ENCODE peak calls at places on chromosome 2, in six cellular contexts. L is neuronal stem cell, A is kidney, U is HCT116, I is Karpas-422, X is GM23248. S is an unnamed sample.

GRCh38 chr2:236562434-236562833 is 7.2 kb upstream of the ACKR3 start:
- DNase-seq in L (no peak), A (no peak), U (peak; percentile 41), I (no peak), X (no peak), S (no peak)

GRCh38 chr2:178029342-178029741 is 43.2 kb downstream of the PDE11A start:
- DNase-seq in L (no peak), A (no peak), U (no peak), I (no peak), X (no peak), S (no peak)

GRCh38 chr2:17272170-17272569 is 246.1 kb downstream of the RAD51AP2 start:
- DNase-seq in L (no peak), A (no peak), U (no peak), I (no peak), X (no peak), S (no peak)

GRCh38 chr2:167240671-167241070 is 352.4 kb downstream of the XIRP2 start:
- DNase-seq in L (no peak), A (no peak), U (no peak), I (no peak), X (peak; percentile 15), S (no peak)

GRCh38 chr2:71603311-71603794 is 150.0 kb downstream of the DYSF start:
- DNase-seq in L (no peak), A (peak; percentile 52), U (no peak), I (no peak), X (peak; percentile 43), S (no peak)

GRCh38 chr2:34110392-34110791 is 511.3 kb upstream of the FAM98A start:
- DNase-seq in L (no peak), A (no peak), U (no peak), I (no peak), X (no peak), S (no peak)

GRCh38 chr2:227450921-227451654 is 20.9 kb upstream of the AGFG1 start:
- DNase-seq in L (no peak), A (no peak), U (no peak), I (no peak), X (peak; percentile 59), S (peak; percentile 33)

GRCh38 chr2:96341641-96342040 is 6.1 kb downstream of the NCAPH start:
- DNase-seq in L (no peak), A (no peak), U (no peak), I (no peak), X (no peak), S (no peak)

GRCh38 chr2:119958642-119959268 is 54.1 kb upstream of the EPB41L5 start:
- DNase-seq in L (no peak), A (no peak), U (no peak), I (no peak), X (peak; percentile 40), S (no peak)

GRCh38 chr2:168371273-168371992 is 84.6 kb upstream of the CERS6 start:
- DNase-seq in L (no peak), A (no peak), U (no peak), I (no peak), X (no peak), S (no peak)

GRCh38 chr2:128232965-128233789 is 85.5 kb downstream of the HS6ST1 start:
- DNase-seq in L (peak; percentile 72), A (peak; percentile 95), U (peak; percentile 46), I (peak; percentile 84), X (peak; percentile 86), S (peak; percentile 92)

GRCh38 chr2:82993631-82994030 is 1465.4 kb downstream of the SUCLG1 start:
- DNase-seq in L (no peak), A (no peak), U (peak; percentile 18), I (no peak), X (no peak), S (no peak)

GRCh38 chr2:17336458-17336857 is 181.8 kb downstream of the RAD51AP2 start:
- DNase-seq in L (no peak), A (no peak), U (no peak), I (no peak), X (no peak), S (no peak)

GRCh38 chr2:241618296-241618805 is 18.6 kb downstream of the THAP4 start:
- DNase-seq in L (no peak), A (no peak), U (no peak), I (no peak), X (no peak), S (no peak)
- H3K9ac ChIP-seq in L (no peak overlapping the region), A (peak overlapping the region; percentile 1), U (no peak overlapping the region), I (peak overlapping the region; percentile 47), X (no peak overlapping the region), S (no peak overlapping the region)

GRCh38 chr2:62196278-62196901 is 475 bp downstream of the B3GNT2 start:
- DNase-seq in L (peak; percentile 48), A (peak; percentile 89), U (no peak), I (peak; percentile 85), X (peak; percentile 34), S (peak; percentile 59)

GRCh38 chr2:62192811-62193210 is 3.1 kb upstream of the B3GNT2 start:
- DNase-seq in L (no peak), A (no peak), U (no peak), I (no peak), X (no peak), S (no peak)

GRCh38 chr2:62197017-62197586 is 1.2 kb downstream of the B3GNT2 start:
- DNase-seq in L (peak; percentile 9), A (no peak), U (no peak), I (peak; percentile 66), X (peak; percentile 41), S (peak; percentile 45)

GRCh38 chr2:62195421-62196277 is at the start of gene B3GNT2:
- DNase-seq in L (peak; percentile 79), A (peak; percentile 95), U (peak; percentile 19), I (peak; percentile 95), X (peak; percentile 90), S (peak; percentile 89)

DNA sequence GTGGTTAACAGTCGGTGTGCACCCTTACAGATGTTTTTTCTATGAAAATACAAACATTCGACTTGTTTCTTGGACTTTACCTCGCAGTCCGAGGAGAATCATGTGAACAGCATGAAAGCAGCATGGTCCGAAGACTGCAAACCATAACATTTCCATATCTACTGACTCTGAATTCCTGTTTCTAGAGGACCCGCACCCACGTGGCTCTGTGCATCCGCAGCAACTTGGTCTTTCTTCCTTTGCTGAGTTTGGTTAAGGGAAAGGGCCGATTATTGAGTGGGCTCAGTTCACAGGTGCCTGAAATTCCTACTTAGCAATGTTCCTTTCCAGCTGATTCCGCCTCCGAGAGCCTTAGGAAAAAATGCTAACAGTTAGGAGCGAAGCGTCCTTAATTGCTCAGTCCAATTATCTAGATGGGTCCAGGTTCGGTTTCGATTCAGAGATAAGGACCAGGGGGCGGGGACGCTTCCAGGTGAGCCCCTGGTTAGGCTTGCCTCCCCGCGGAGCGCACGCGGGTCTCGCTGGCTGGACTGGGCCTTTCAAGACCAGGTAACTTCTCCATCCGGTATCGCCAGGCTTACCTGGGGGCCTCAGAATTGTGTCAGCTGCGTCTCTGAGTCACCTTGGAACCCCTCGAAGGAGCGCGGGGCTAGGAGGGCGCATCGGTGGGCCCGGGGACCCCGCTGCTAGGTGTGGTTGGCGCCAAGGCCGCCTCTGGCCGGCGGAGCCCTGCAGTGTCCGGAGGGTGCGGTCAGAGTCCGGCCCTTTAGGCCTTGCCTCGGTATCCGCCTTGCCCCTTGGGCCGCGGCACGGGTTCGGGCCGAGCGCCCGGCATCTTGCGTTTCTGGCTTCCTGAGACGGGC is 1.1 kb upstream of the B3GNT2 start:
- DNase-seq in L (no peak), A (peak; percentile 80), U (no peak), I (no peak), X (no peak), S (peak; percentile 50)
- H3K9ac ChIP-seq in L (peak overlapping the region; percentile 34), A (peak overlapping the region; percentile 82), U (no peak overlapping the region), I (peak overlapping the region; percentile 91), X (peak overlapping the region; percentile 84), S (peak overlapping the region; percentile 87)

GRCh38 chr2:24874025-24874424 is 46.0 kb downstream of the ADCY3 start:
- DNase-seq in L (no peak), A (no peak), U (no peak), I (no peak), X (no peak), S (no peak)
- H3K9ac ChIP-seq in L (peak overlapping the region; percentile 9), A (no peak overlapping the region), U (no peak overlapping the region), I (no peak overlapping the region), X (no peak overlapping the region), S (no peak overlapping the region)

DNA sequence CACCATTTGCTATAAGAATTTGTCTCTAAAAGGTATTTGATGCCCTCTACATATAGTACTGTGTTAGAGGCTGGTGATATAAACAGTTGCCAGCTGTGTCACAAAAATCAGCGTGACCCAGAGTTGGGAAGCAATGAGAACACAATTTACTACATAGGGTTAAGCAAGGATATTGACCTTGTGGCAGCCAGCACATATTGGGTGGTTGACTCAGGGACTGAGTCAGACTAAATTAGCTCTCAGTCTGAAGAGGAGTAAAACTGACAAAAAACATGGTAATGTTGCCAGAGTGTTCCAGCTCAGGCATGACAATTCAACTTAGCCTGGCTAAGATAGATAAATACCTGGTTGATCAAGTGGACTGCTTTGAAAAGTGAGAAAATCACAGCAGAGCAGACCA is 108.1 kb upstream of the ERBB4 start:
- DNase-seq in L (no peak), A (no peak), U (no peak), I (no peak), X (peak; percentile 92), S (no peak)
- H3K9ac ChIP-seq in L (no peak overlapping the region), A (no peak overlapping the region), U (no peak overlapping the region), I (no peak overlapping the region), X (peak overlapping the region; percentile 25), S (no peak overlapping the region)

GRCh38 chr2:218892693-218893348 is 12.2 kb downstream of the WNT10A start:
- DNase-seq in L (peak; percentile 65), A (peak; percentile 95), U (peak; percentile 56), I (peak; percentile 94), X (peak; percentile 76), S (peak; percentile 79)
- H3K9ac ChIP-seq in L (peak overlapping the region; percentile 38), A (no peak overlapping the region), U (peak overlapping the region; percentile 82), I (peak overlapping the region; percentile 76), X (no peak overlapping the region), S (peak overlapping the region; percentile 28)

DNA sequence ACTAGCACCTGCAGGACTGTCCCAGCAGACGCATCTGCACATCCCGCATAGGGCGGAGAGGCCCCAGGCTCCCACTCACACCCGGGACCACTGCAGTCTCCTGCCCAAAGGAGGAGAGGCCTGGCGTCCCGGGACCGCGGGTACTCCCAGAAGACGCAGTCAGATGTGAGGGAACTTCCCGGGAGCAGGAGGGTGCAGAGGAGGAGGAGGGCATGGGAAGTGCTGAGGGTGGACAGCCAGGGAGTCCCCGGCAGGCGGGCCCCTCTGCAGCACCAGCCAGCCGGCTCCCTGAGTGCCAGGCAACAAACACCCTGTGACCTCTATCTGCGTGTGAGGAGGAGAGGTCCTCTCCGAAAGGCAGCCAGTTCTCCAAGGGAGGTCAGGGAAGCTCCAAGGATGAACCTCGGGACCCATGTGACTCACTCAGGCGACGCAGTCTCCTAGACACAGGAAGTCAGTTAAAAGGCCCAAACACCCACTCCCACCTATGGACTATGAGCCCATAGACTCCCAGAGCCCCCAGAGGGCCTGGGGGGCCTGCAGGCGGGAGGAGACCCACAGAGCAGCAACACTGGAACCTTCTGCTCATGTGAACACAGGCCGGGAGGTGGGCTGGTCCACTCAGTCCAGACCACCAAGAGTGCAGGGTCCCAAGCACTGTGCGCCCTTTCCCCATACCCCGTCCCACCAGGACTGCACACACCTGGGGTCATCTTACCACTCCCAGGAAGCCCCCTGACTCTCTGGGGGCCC is 4.2 kb downstream of the PXDN start:
- DNase-seq in L (no peak), A (peak; percentile 51), U (no peak), I (no peak), X (no peak), S (peak; percentile 14)
- H3K9ac ChIP-seq in L (no peak overlapping the region), A (no peak overlapping the region), U (no peak overlapping the region), I (no peak overlapping the region), X (no peak overlapping the region), S (no peak overlapping the region)

GRCh38 chr2:181675241-181675640 is 5.1 kb downstream of the NEUROD1 start:
- DNase-seq in L (no peak), A (no peak), U (no peak), I (no peak), X (no peak), S (no peak)
- H3K9ac ChIP-seq in L (no peak overlapping the region), A (no peak overlapping the region), U (no peak overlapping the region), I (peak overlapping the region; percentile 55), X (no peak overlapping the region), S (no peak overlapping the region)

S was measured in colonic mucosa.